ENCODE peak calls at places on chromosomes 13 and 19, in nine cellular contexts. D, X, T, H, W, R, G, Z and P are unnamed samples. For H3K27me3, the result is how much of the 10 kb centered on the place peaks cover.

GRCh38 chr19:19657397-19657783 is 6.1 kb downstream of the ATP13A1 start:
- DNase-seq in R (no peak), X (no peak), G (no peak), H (no peak), Z (peak), D (no peak), W (no peak), T (peak), P (no peak)

GRCh38 chr13:83215627-83216026 is 666.6 kb downstream of the SLITRK1 start:
- DNase-seq in Z (no peak), H (no peak), T (no peak), R (peak), X (no peak), G (no peak), D (peak), W (no peak), P (no peak)

GRCh38 chr19:38736413-38737280 is 7.6 kb downstream of the CAPN12 start:
- DNase-seq in D (peak), W (no peak), Z (no peak), H (no peak), X (no peak), R (no peak), T (peak), G (peak), P (peak)

GRCh38 chr19:22140356-22140755 is 56.4 kb downstream of the ZNF676 start:
- DNase-seq in T (no peak), G (no peak), W (no peak), D (no peak), Z (no peak), R (no peak), X (no peak), H (no peak), P (no peak)

GRCh38 chr13:110874508-110874960 is 40.3 kb downstream of the ANKRD10 start:
- DNase-seq in G (peak), X (no peak), H (peak), Z (peak), T (peak), R (no peak), W (peak), D (peak), P (peak)

GRCh38 chr19:409515-410242 is 732 bp upstream of the C2CD4C start:
- DNase-seq in G (peak), Z (no peak), X (no peak), R (no peak), H (no peak), T (peak), D (no peak), W (no peak), P (no peak)

GRCh38 chr19:10946964-10947657 is 13.7 kb upstream of the SMARCA4 start:
- DNase-seq in R (no peak), Z (no peak), H (no peak), D (no peak), X (no peak), T (no peak), W (no peak), G (no peak), P (no peak)

GRCh38 chr13:42602910-42603309 is 29.0 kb downstream of the TNFSF11 start:
- DNase-seq in H (no peak), Z (no peak), T (no peak), D (no peak), X (no peak), R (no peak), W (no peak), G (no peak), P (no peak)

GRCh38 chr19:6677924-6678689 is 8.1 kb upstream of the TNFSF14 start:
- DNase-seq in Z (no peak), G (no peak), T (peak), X (peak), H (no peak), D (no peak), R (no peak), W (no peak), P (peak)

GRCh38 chr13:23160241-23161175 is 20.3 kb upstream of the SGCG start:
- DNase-seq in H (no peak), Z (no peak), D (peak), W (no peak), T (peak), R (no peak), X (no peak), G (no peak), P (no peak)

GRCh38 chr13:94947965-94948371 is 235.6 kb upstream of the SOX21 start:
- DNase-seq in Z (no peak), X (no peak), G (no peak), D (no peak), H (no peak), W (no peak), T (no peak), R (no peak), P (no peak)

GRCh38 chr19:12695997-12696365 is 450 bp downstream of the FBXW9 start:
- DNase-seq in H (no peak), W (no peak), D (no peak), T (no peak), Z (no peak), R (no peak), G (no peak), X (no peak), P (no peak)

GRCh38 chr19:51354742-51355148 is 11.4 kb downstream of the ETFB start:
- DNase-seq in G (no peak), X (no peak), H (no peak), W (no peak), T (peak), Z (no peak), R (no peak), D (no peak), P (no peak)

GRCh38 chr19:7833225-7834156 is 3.5 kb downstream of the EVI5L start:
- DNase-seq in Z (peak), W (peak), D (peak), X (no peak), R (no peak), H (no peak), T (peak), G (peak), P (no peak)

GRCh38 chr13:83996415-83996814 is 114.1 kb upstream of the SLITRK1 start:
- DNase-seq in H (no peak), R (no peak), T (no peak), Z (no peak), G (no peak), D (no peak), W (no peak), X (no peak), P (no peak)

GRCh38 chr19:47641891-47642485 is 33.1 kb downstream of the BICRA start:
- DNase-seq in R (no peak), D (no peak), G (no peak), W (no peak), X (no peak), T (no peak), H (no peak), Z (no peak), P (no peak)

GRCh38 chr13:99386911-99387788 is 80.0 kb upstream of the GPR183 start:
- DNase-seq in T (peak), Z (peak), G (no peak), R (no peak), H (no peak), D (peak), W (peak), X (peak), P (peak)

GRCh38 chr19:29326351-29326750 is 113.4 kb upstream of the UQCRFS1 start:
- DNase-seq in H (no peak), T (peak), Z (no peak), G (no peak), X (no peak), R (no peak), D (no peak), W (no peak), P (no peak)

GRCh38 chr19:53308339-53308811 is 25.2 kb upstream of the ZNF845 start:
- DNase-seq in Z (peak), R (no peak), W (peak), T (peak), G (no peak), X (no peak), D (no peak), H (no peak), P (no peak)

GRCh38 chr13:100409132-100409531 is 179.5 kb downstream of the GGACT start:
- DNase-seq in D (no peak), G (no peak), R (no peak), Z (no peak), T (no peak), X (no peak), W (no peak), H (no peak), P (no peak)

GRCh38 chr13:48508001-48508400 is 24.9 kb downstream of the RCBTB2 start:
- DNase-seq in H (no peak), T (no peak), W (no peak), X (no peak), D (no peak), R (no peak), Z (no peak), G (no peak), P (no peak)

GRCh38 chr19:36150586-36150985 is 1.7 kb downstream of the COX7A1 start:
- DNase-seq in W (no peak), D (no peak), H (no peak), T (peak), G (no peak), R (no peak), Z (no peak), X (no peak), P (no peak)

GRCh38 chr13:110187501-110188161 is 119.3 kb downstream of the COL4A1 start:
- DNase-seq in Z (no peak), T (no peak), W (peak), D (peak), X (no peak), H (no peak), G (peak), R (no peak), P (no peak)

GRCh38 chr13:41308241-41308640 is 2.8 kb upstream of the NAA16 start:
- DNase-seq in Z (no peak), R (no peak), G (no peak), T (no peak), D (no peak), W (no peak), X (no peak), H (no peak), P (no peak)

GRCh38 chr19:35216833-35217707 is 11.5 kb downstream of the FAM187B start:
- DNase-seq in R (no peak), X (no peak), H (no peak), G (peak), D (peak), T (peak), W (no peak), Z (no peak), P (peak)

GRCh38 chr13:30985637-30986205 is 53.3 kb downstream of the TEX26 start:
- DNase-seq in X (no peak), W (no peak), T (no peak), D (peak), H (no peak), Z (no peak), G (no peak), R (peak), P (no peak)

GRCh38 chr19:51688665-51689571 is 4.2 kb upstream of the SPACA6 start:
- DNase-seq in W (peak), H (peak), T (peak), X (no peak), Z (peak), D (peak), R (peak), G (peak), P (no peak)

GRCh38 chr19:8487137-8487851 is 15.1 kb downstream of the PRAM1 start:
- DNase-seq in H (no peak), X (peak), D (no peak), W (no peak), T (peak), R (no peak), G (no peak), Z (no peak), P (peak)

GRCh38 chr19:50155520-50156109 is 7.5 kb downstream of the IZUMO2 start:
- DNase-seq in Z (no peak), X (no peak), W (no peak), T (peak), R (no peak), H (no peak), D (no peak), G (no peak), P (no peak)

GRCh38 chr19:50516456-50516855 is 2.7 kb upstream of the ASPDH start:
- DNase-seq in Z (no peak), D (no peak), T (peak), G (no peak), R (no peak), X (no peak), W (no peak), H (no peak), P (no peak)

GRCh38 chr13:114128624-114129522 is 3.5 kb downstream of the RASA3 start:
- DNase-seq in H (peak), G (peak), X (peak), R (peak), T (no peak), W (peak), Z (no peak), D (peak), P (peak)

GRCh38 chr13:23630349-23631093 is 60.3 kb downstream of the TNFRSF19 start:
- DNase-seq in R (no peak), D (no peak), H (no peak), T (no peak), X (no peak), W (no peak), G (no peak), Z (no peak), P (no peak)

GRCh38 chr19:10471909-10472308 is 31.2 kb downstream of the KEAP1 start:
- DNase-seq in X (no peak), D (peak), Z (no peak), R (no peak), W (no peak), G (no peak), T (no peak), H (no peak), P (no peak)

GRCh38 chr13:51999525-51999924 is 11.7 kb downstream of the ATP7B start:
- DNase-seq in G (peak), T (no peak), W (peak), Z (peak), H (no peak), R (no peak), X (no peak), D (peak), P (no peak)

GRCh38 chr19:43353606-43354304 is at the start of gene CD177:
- DNase-seq in G (no peak), D (no peak), R (no peak), T (peak), X (no peak), W (no peak), Z (no peak), H (no peak), P (no peak)

GRCh38 chr13:106522112-106522511 is 13.3 kb downstream of the EFNB2 start:
- DNase-seq in W (no peak), R (no peak), Z (no peak), D (no peak), X (no peak), H (no peak), T (no peak), G (no peak), P (no peak)

GRCh38 chr19:12833747-12834417 is 497 bp downstream of the RTBDN start:
- DNase-seq in H (no peak), D (peak), X (no peak), T (peak), G (no peak), W (no peak), Z (peak), R (no peak), P (peak)

GRCh38 chr19:49151339-49152217 is 3.6 kb downstream of the HRC start:
- DNase-seq in R (no peak), D (peak), W (peak), H (no peak), T (peak), Z (peak), X (no peak), G (peak), P (peak)

GRCh38 chr19:55146648-55147218 is 2.3 kb downstream of the TNNT1 start:
- DNase-seq in H (no peak), Z (no peak), G (no peak), R (no peak), D (peak), X (no peak), W (no peak), T (peak), P (no peak)
- H3K27me3 ChIP-seq in H (under half), Z (half or more), G (under half), R (under half), D (under half), X (under half), W (half or more), T (under half), P (under half)

GRCh38 chr13:26589754-26590153 is 32.3 kb downstream of the WASF3 start:
- DNase-seq in Z (peak), W (no peak), D (no peak), T (no peak), X (no peak), G (peak), R (no peak), H (no peak), P (no peak)

GRCh38 chr13:26591672-26592071 is 34.2 kb downstream of the WASF3 start:
- DNase-seq in G (no peak), T (no peak), Z (no peak), D (no peak), W (no peak), X (no peak), H (no peak), R (no peak), P (no peak)

GRCh38 chr13:26590951-26591350 is 33.5 kb downstream of the WASF3 start:
- DNase-seq in H (no peak), D (no peak), T (no peak), Z (no peak), G (no peak), X (no peak), W (no peak), R (no peak), P (no peak)

GRCh38 chr13:26587251-26587650 is 29.8 kb downstream of the WASF3 start:
- DNase-seq in X (no peak), G (no peak), D (no peak), H (no peak), T (no peak), Z (no peak), R (no peak), W (no peak), P (no peak)

GRCh38 chr13:26590379-26590778 is 32.9 kb downstream of the WASF3 start:
- DNase-seq in D (no peak), H (no peak), T (no peak), G (no peak), R (no peak), Z (no peak), W (no peak), X (no peak), P (no peak)
- H3K27me3 ChIP-seq in D (under half), H (under half), T (under half), G (under half), R (under half), Z (under half), W (under half), X (under half), P (under half)

GRCh38 chr13:78341032-78341431 is 262.3 kb downstream of the POU4F1 start:
- DNase-seq in Z (no peak), R (no peak), X (no peak), T (no peak), W (no peak), G (no peak), D (no peak), H (no peak), P (no peak)
- H3K27me3 ChIP-seq in Z (under half), R (under half), X (under half), T (under half), W (under half), G (under half), D (under half), H (under half), P (under half)

GRCh38 chr19:33674575-33675367 is 53.0 kb downstream of the CHST8 start:
- DNase-seq in T (no peak), H (no peak), Z (no peak), R (no peak), X (no peak), D (no peak), G (no peak), W (no peak), P (no peak)

GRCh38 chr19:33673996-33674395 is 52.2 kb downstream of the CHST8 start:
- DNase-seq in G (no peak), T (no peak), D (no peak), W (no peak), R (no peak), Z (no peak), X (no peak), H (no peak), P (no peak)

GRCh38 chr19:33671211-33671610 is 49.5 kb downstream of the CHST8 start:
- DNase-seq in H (no peak), X (no peak), T (no peak), Z (no peak), R (no peak), W (no peak), D (no peak), G (no peak), P (no peak)

GRCh38 chr19:33675501-33676124 is 53.9 kb downstream of the CHST8 start:
- DNase-seq in D (no peak), H (no peak), X (no peak), G (no peak), R (no peak), W (no peak), T (no peak), Z (no peak), P (no peak)

GRCh38 chr19:33673258-33673875 is 51.6 kb downstream of the CHST8 start:
- DNase-seq in T (no peak), G (no peak), Z (no peak), H (no peak), X (no peak), D (no peak), R (no peak), W (no peak), P (no peak)
- H3K27me3 ChIP-seq in T (under half), G (under half), Z (under half), H (under half), X (under half), D (under half), R (under half), W (half or more), P (under half)

DNA sequence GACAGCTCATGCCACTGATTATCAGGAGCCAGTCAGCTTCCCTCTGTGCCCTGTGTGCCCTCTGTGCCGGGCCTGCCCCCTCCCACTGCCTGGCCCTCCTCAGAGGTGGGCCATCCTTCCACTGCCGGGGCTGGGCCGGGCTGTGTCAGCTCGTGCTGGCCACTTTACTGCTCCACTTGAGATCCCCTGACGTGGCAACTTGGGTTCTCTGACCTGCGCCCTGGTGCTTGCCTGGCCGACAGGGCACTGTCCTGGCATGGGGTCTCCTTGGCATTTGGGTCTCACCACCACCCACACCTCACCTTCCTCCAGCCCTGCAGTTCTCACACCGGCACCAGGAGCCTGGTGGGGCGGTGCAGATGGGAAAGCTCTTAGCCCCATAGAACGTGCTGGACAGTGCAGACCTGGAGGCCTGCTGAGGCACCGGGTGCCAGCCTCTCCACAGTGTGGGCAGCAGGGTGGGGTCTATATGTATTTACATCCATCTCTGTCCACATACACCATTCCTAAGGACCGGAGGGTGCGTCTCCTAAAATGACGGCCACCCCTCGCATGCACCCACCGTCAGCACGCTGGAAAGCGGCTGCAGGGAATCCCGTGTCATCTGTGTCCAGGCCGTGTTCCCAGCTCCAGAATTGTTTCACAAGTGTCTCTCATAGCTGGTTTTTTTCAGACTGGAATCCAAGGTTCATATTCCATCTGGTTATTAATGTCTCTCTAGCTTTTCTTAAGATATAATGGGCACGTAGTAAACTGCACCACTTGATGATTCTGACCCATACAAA is 11.8 kb downstream of the DAZAP1 start:
- DNase-seq in X (no peak), R (no peak), G (no peak), Z (no peak), D (no peak), T (no peak), W (no peak), H (no peak), P (no peak)
- H3K27me3 ChIP-seq in X (under half), R (under half), G (under half), Z (under half), D (under half), T (under half), W (under half), H (under half), P (under half)

GRCh38 chr13:28498481-28499115 is 3.7 kb upstream of the FLT1 start:
- DNase-seq in X (no peak), T (peak), Z (no peak), W (no peak), H (no peak), G (no peak), R (no peak), D (no peak), P (no peak)
- H3K27me3 ChIP-seq in X (under half), T (under half), Z (under half), W (under half), H (under half), G (under half), R (under half), D (half or more), P (under half)